ENCODE peak calls at places on chromosomes 5 and 9, in ten cellular contexts. J is HCT116; C is CD4-positive, alpha-beta T cell; H is OCI-LY7; B is vagina; N is ovary; E is kidney epithelial cell; I is pancreas; P is A549; S is foreskin fibroblast. F is an unnamed sample.

GRCh38 chr9:30932226-30932625 is 1452.2 kb upstream of the ACO1 start:
- DNase-seq in J (peak; percentile 0), C (no peak), H (no peak), B (no peak), N (no peak), E (peak; percentile 75), I (no peak), P (no peak), S (no peak), F (no peak)

GRCh38 chr9:131203438-131204219 is 72.7 kb downstream of the FAM78A start:
- DNase-seq in J (no peak), C (no peak), H (peak; percentile 34), B (no peak), N (no peak), E (no peak), I (no peak), P (peak; percentile 11), S (no peak), F (no peak)

GRCh38 chr5:132225165-132226032 is 2.3 kb downstream of the P4HA2 start:
- DNase-seq in J (no peak), C (peak; percentile 40), H (no peak), B (peak; percentile 72), N (peak; percentile 37), E (no peak), I (peak; percentile 51), P (no peak), S (peak; percentile 89), F (no peak)

GRCh38 chr9:22147818-22148573 is 138.9 kb upstream of the CDKN2B start:
- DNase-seq in J (peak; percentile 60), C (no peak), H (no peak), B (no peak), N (no peak), E (peak; percentile 53), I (no peak), P (no peak), S (peak; percentile 90), F (no peak)

GRCh38 chr5:68304421-68305052 is 89.0 kb downstream of the PIK3R1 start:
- DNase-seq in J (no peak), C (no peak), H (no peak), B (no peak), N (no peak), E (no peak), I (no peak), P (no peak), S (peak; percentile 55), F (no peak)

GRCh38 chr9:98846879-98847278 is 39.4 kb downstream of the GALNT12 start:
- DNase-seq in J (no peak), C (no peak), H (no peak), B (no peak), N (no peak), E (no peak), I (no peak), P (no peak), S (no peak), F (no peak)

GRCh38 chr5:150144211-150144801 is 11.3 kb downstream of the PDGFRB start:
- DNase-seq in J (no peak), C (no peak), H (no peak), B (no peak), N (peak; percentile 82), E (no peak), I (no peak), P (no peak), S (peak; percentile 78), F (no peak)

GRCh38 chr5:34789021-34789531 is 49.9 kb upstream of the TTC23L start:
- DNase-seq in J (no peak), C (no peak), H (no peak), B (no peak), N (no peak), E (no peak), I (no peak), P (no peak), S (peak; percentile 43), F (no peak)

GRCh38 chr9:68725070-68725469 is 20.0 kb downstream of the PIP5K1B start:
- DNase-seq in J (no peak), C (no peak), H (no peak), B (no peak), N (no peak), E (no peak), I (no peak), P (no peak), S (no peak), F (no peak)

GRCh38 chr9:91126761-91127420 is 234.8 kb downstream of the AUH start:
- DNase-seq in J (no peak), C (no peak), H (no peak), B (no peak), N (no peak), E (no peak), I (no peak), P (no peak), S (peak; percentile 82), F (no peak)

GRCh38 chr5:38607930-38608545 is 51.6 kb upstream of the LIFR start:
- DNase-seq in J (no peak), C (no peak), H (no peak), B (no peak), N (no peak), E (no peak), I (peak; percentile 54), P (no peak), S (peak; percentile 27), F (no peak)

GRCh38 chr5:134840811-134841210 is 5.0 kb upstream of the C5orf24 start:
- DNase-seq in J (no peak), C (no peak), H (no peak), B (no peak), N (no peak), E (no peak), I (no peak), P (no peak), S (no peak), F (no peak)

GRCh38 chr9:117772960-117773359 is 68.8 kb downstream of the TLR4 start:
- DNase-seq in J (no peak), C (no peak), H (no peak), B (no peak), N (no peak), E (peak; percentile 19), I (no peak), P (no peak), S (peak; percentile 73), F (no peak)

GRCh38 chr9:117768740-117769400 is 64.7 kb downstream of the TLR4 start:
- DNase-seq in J (no peak), C (no peak), H (no peak), B (no peak), N (no peak), E (no peak), I (no peak), P (no peak), S (peak; percentile 22), F (no peak)

GRCh38 chr9:117775576-117775975 is 71.4 kb downstream of the TLR4 start:
- DNase-seq in J (no peak), C (no peak), H (no peak), B (no peak), N (no peak), E (no peak), I (no peak), P (no peak), S (no peak), F (no peak)

DNA sequence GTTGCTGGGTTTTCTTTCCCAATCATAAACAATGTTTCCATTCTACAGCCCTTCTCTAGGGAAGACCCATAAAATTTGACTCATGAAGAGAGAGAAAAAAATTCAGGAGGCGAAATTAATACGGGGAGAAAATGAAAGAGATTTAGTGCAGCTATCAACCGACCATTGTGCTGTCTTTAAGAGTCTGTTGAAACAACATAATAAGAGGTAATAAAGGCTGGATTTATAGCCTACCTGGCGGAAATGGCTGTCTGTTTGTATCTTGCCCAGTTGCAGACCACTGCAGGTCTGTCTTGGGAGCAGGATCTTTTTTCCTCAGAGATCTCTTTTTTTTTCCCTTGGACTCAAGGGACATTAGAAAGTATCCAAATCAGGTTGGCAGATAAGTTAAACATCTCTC is 67.0 kb downstream of the TLR4 start:
- DNase-seq in J (no peak), C (no peak), H (no peak), B (no peak), N (no peak), E (no peak), I (no peak), P (no peak), S (no peak), F (no peak)
- TF ChIP-seq CTCF in J (no peak), C (no peak), H (no peak), B (no peak), N (no peak), E (no peak), I (no peak), P (no peak), S (no peak), F (no peak)

GRCh38 chr5:99814311-99815063 is 720.7 kb upstream of the FAM174A start:
- DNase-seq in J (no peak), C (no peak), H (no peak), B (no peak), N (no peak), E (no peak), I (no peak), P (no peak), S (no peak), F (no peak)

DNA sequence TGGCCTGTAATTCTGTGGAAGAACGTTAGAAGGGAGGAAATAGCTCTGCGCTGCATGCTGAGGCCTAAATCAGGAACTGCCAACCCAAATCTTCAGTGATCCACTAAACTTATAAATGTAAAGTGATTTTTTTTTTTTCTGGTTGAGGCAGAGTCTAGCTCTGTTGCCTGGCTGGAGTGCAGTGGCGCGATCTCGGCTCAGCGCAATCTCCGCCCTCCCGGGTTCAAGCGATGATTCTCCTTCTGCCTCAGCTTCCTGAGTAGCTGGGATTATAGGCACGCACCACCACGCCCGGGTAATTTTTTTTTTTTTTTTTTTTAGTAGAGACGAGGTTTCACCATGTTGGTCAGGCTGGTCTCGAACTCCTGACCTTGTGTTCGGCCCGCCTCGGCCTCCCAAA is 717.4 kb upstream of the FAM174A start:
- DNase-seq in J (no peak), C (no peak), H (no peak), B (no peak), N (no peak), E (no peak), I (no peak), P (no peak), S (no peak), F (no peak)
- TF ChIP-seq CTCF in J (no peak), C (no peak), H (no peak), B (no peak), N (no peak), E (no peak), I (no peak), P (no peak), S (no peak), F (no peak)

GRCh38 chr5:163505475-163506457 is at the start of gene MAT2B:
- DNase-seq in J (peak; percentile 86), C (peak; percentile 97), H (peak; percentile 96), B (no peak), N (peak; percentile 95), E (peak; percentile 71), I (peak; percentile 95), P (peak; percentile 89), S (peak; percentile 93), F (peak; percentile 97)
- TF ChIP-seq CTCF in J (peak; percentile 40), C (peak; percentile 61), H (peak; percentile 81), B (peak; percentile 27), N (no peak), E (peak; percentile 48), I (no peak), P (peak; percentile 61), S (peak; percentile 33), F (peak; percentile 65)

DNA sequence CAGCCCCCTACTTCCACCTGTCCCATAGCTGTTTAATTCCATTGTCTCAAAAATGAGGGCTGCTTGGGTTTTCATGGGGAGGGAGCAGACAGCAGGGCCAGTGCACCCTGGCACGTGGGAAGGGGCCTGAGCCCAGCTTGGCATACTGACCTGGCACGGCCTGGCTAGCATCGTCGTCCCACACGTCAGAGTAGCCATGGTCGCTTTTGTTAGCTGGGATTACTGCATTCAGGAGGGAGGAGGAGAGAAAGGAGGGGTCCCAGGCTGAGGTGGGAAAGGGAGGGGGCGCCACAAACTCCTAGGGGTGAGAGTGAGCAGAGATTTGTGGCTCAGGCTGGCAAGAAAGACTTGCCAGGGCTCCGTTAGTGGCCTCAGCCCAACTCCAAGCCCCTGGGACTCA is 21.1 kb upstream of the CYSTM1 start:
- DNase-seq in J (no peak), C (no peak), H (no peak), B (no peak), N (no peak), E (no peak), I (no peak), P (no peak), S (no peak), F (no peak)
- TF ChIP-seq CTCF in J (no peak), C (no peak), H (no peak), B (no peak), N (no peak), E (no peak), I (no peak), P (no peak), S (no peak), F (no peak)

F was measured in GM06990.